ENCODE peak calls at places on chromosomes 2 and 18, in five cellular contexts. One of them, this sample, is unnamed.

GRCh38 chr2:119064567-119064966 is 94.0 kb downstream of the C1QL2 start:
- DNase-seq in fibroblast of villous mesenchyme: no peak
- DNase-seq in T-helper 2 cell: no peak
- DNase-seq in stimulated activated CD8-positive, alpha-beta memory T cell treated with anti-CD3 and anti-CD28 coated beads, Interleukin-7, amount 100 ng/mL, for 1 hour: no peak
- DNase-seq in skeletal muscle cell: no peak
- DNase-seq in this sample: no peak

GRCh38 chr2:121635371-121635770 is 13.9 kb downstream of the CLASP1 start:
- DNase-seq in fibroblast of villous mesenchyme: peak
- DNase-seq in T-helper 2 cell: no peak
- DNase-seq in stimulated activated CD8-positive, alpha-beta memory T cell treated with anti-CD3 and anti-CD28 coated beads, Interleukin-7, amount 100 ng/mL, for 1 hour: no peak
- DNase-seq in skeletal muscle cell: no peak
- DNase-seq in this sample: no peak

GRCh38 chr2:150357770-150358467 is 129.5 kb downstream of the RND3 start:
- DNase-seq in T-helper 2 cell: no peak
- DNase-seq in skeletal muscle cell: no peak
- DNase-seq in fibroblast of villous mesenchyme: peak
- DNase-seq in stimulated activated CD8-positive, alpha-beta memory T cell treated with anti-CD3 and anti-CD28 coated beads, Interleukin-7, amount 100 ng/mL, for 1 hour: no peak
- DNase-seq in this sample: no peak

GRCh38 chr18:3305933-3306332 is 44.0 kb downstream of the MYL12B start:
- DNase-seq in T-helper 2 cell: no peak
- DNase-seq in stimulated activated CD8-positive, alpha-beta memory T cell treated with anti-CD3 and anti-CD28 coated beads, Interleukin-7, amount 100 ng/mL, for 1 hour: no peak
- DNase-seq in skeletal muscle cell: peak
- DNase-seq in fibroblast of villous mesenchyme: peak
- DNase-seq in this sample: peak

GRCh38 chr2:228541794-228542193 is 360.3 kb upstream of the SPHKAP start:
- DNase-seq in skeletal muscle cell: no peak
- DNase-seq in stimulated activated CD8-positive, alpha-beta memory T cell treated with anti-CD3 and anti-CD28 coated beads, Interleukin-7, amount 100 ng/mL, for 1 hour: no peak
- DNase-seq in fibroblast of villous mesenchyme: no peak
- DNase-seq in T-helper 2 cell: no peak
- DNase-seq in this sample: peak

GRCh38 chr18:27785815-27786537 is 391.0 kb downstream of the CDH2 start:
- DNase-seq in stimulated activated CD8-positive, alpha-beta memory T cell treated with anti-CD3 and anti-CD28 coated beads, Interleukin-7, amount 100 ng/mL, for 1 hour: no peak
- DNase-seq in T-helper 2 cell: no peak
- DNase-seq in skeletal muscle cell: no peak
- DNase-seq in fibroblast of villous mesenchyme: no peak
- DNase-seq in this sample: no peak

GRCh38 chr2:39620067-39620466 is 45.6 kb upstream of the TMEM178A start:
- DNase-seq in skeletal muscle cell: peak
- DNase-seq in fibroblast of villous mesenchyme: peak
- DNase-seq in T-helper 2 cell: no peak
- DNase-seq in stimulated activated CD8-positive, alpha-beta memory T cell treated with anti-CD3 and anti-CD28 coated beads, Interleukin-7, amount 100 ng/mL, for 1 hour: no peak
- DNase-seq in this sample: peak

GRCh38 chr2:40488927-40489677 is 37.2 kb upstream of the SLC8A1 start:
- DNase-seq in stimulated activated CD8-positive, alpha-beta memory T cell treated with anti-CD3 and anti-CD28 coated beads, Interleukin-7, amount 100 ng/mL, for 1 hour: no peak
- DNase-seq in skeletal muscle cell: no peak
- DNase-seq in fibroblast of villous mesenchyme: peak
- DNase-seq in T-helper 2 cell: no peak
- DNase-seq in this sample: peak

GRCh38 chr2:68124321-68124720 is 33.4 kb upstream of the PNO1 start:
- DNase-seq in fibroblast of villous mesenchyme: no peak
- DNase-seq in T-helper 2 cell: no peak
- DNase-seq in skeletal muscle cell: no peak
- DNase-seq in stimulated activated CD8-positive, alpha-beta memory T cell treated with anti-CD3 and anti-CD28 coated beads, Interleukin-7, amount 100 ng/mL, for 1 hour: no peak
- DNase-seq in this sample: peak

This sample was measured in HCEC 1CT.